ENCODE peak calls at places on chromosome 10, in five cellular contexts. One of them, this sample, is unnamed.

GRCh38 chr10:87053577-87054181 is 33.6 kb downstream of the FAM25A start:
- DNase-seq in GM12878: no peak
- DNase-seq in K562: no peak
- DNase-seq in HepG2: no peak
- DNase-seq in A549: no peak
- DNase-seq in this sample: no peak

GRCh38 chr10:115572740-115573455 is 479.7 kb downstream of the ATRNL1 start:
- DNase-seq in GM12878: no peak
- DNase-seq in HepG2: no peak
- DNase-seq in A549: peak
- DNase-seq in K562: no peak
- DNase-seq in this sample: peak

GRCh38 chr10:86252573-86252972 is 114.0 kb downstream of the GRID1 start:
- DNase-seq in K562: no peak
- DNase-seq in GM12878: no peak
- DNase-seq in A549: no peak
- DNase-seq in HepG2: no peak
- DNase-seq in this sample: no peak

GRCh38 chr10:28532223-28532508 is 752 bp upstream of the WAC start:
- DNase-seq in K562: no peak
- DNase-seq in A549: peak
- DNase-seq in GM12878: no peak
- DNase-seq in HepG2: peak
- DNase-seq in this sample: no peak

GRCh38 chr10:77925410-77925794 is 1.2 kb downstream of the DLG5 start:
- DNase-seq in HepG2: no peak
- DNase-seq in A549: no peak
- DNase-seq in K562: no peak
- DNase-seq in GM12878: no peak
- DNase-seq in this sample: no peak

GRCh38 chr10:104371753-104372152 is 18.1 kb downstream of the CFAP58 start:
- DNase-seq in GM12878: no peak
- DNase-seq in K562: no peak
- DNase-seq in HepG2: no peak
- DNase-seq in A549: no peak
- DNase-seq in this sample: no peak

GRCh38 chr10:91590904-91591791 is 41.7 kb downstream of the PPP1R3C start:
- DNase-seq in K562: peak
- DNase-seq in A549: peak
- DNase-seq in HepG2: no peak
- DNase-seq in GM12878: no peak
- DNase-seq in this sample: no peak

GRCh38 chr10:103610083-103610472 is 116.6 kb downstream of the NEURL1 start:
- DNase-seq in GM12878: no peak
- DNase-seq in A549: no peak
- DNase-seq in K562: no peak
- DNase-seq in HepG2: no peak
- DNase-seq in this sample: no peak

GRCh38 chr10:30215131-30215530 is 133.9 kb downstream of the MTPAP start:
- DNase-seq in K562: no peak
- DNase-seq in HepG2: no peak
- DNase-seq in A549: no peak
- DNase-seq in GM12878: no peak
- DNase-seq in this sample: no peak

GRCh38 chr10:34280599-34281374 is 534.3 kb downstream of the PARD3 start:
- DNase-seq in GM12878: no peak
- DNase-seq in HepG2: peak
- DNase-seq in K562: no peak
- DNase-seq in A549: peak
- DNase-seq in this sample: no peak

GRCh38 chr10:73926152-73926764 is 15.3 kb downstream of the PLAU start:
- DNase-seq in K562: no peak
- DNase-seq in A549: no peak
- DNase-seq in HepG2: no peak
- DNase-seq in GM12878: no peak
- DNase-seq in this sample: peak

GRCh38 chr10:114648368-114648767 is 9.7 kb downstream of the ABLIM1 start:
- DNase-seq in HepG2: peak
- DNase-seq in GM12878: no peak
- DNase-seq in A549: peak
- DNase-seq in K562: no peak
- DNase-seq in this sample: peak

GRCh38 chr10:118754132-118754555 is 626 bp downstream of the CACUL1 start:
- DNase-seq in GM12878: no peak
- DNase-seq in K562: peak
- DNase-seq in A549: peak
- DNase-seq in HepG2: peak
- DNase-seq in this sample: peak

GRCh38 chr10:129631011-129631410 is 164.0 kb downstream of the MGMT start:
- DNase-seq in GM12878: no peak
- DNase-seq in A549: no peak
- DNase-seq in K562: no peak
- DNase-seq in HepG2: no peak
- DNase-seq in this sample: no peak

GRCh38 chr10:19956633-19957032 is 140.4 kb downstream of the PLXDC2 start:
- DNase-seq in HepG2: no peak
- DNase-seq in GM12878: no peak
- DNase-seq in A549: no peak
- DNase-seq in K562: no peak
- DNase-seq in this sample: no peak

GRCh38 chr10:61284222-61284890 is 168.8 kb downstream of the TMEM26 start:
- DNase-seq in GM12878: no peak
- DNase-seq in A549: peak
- DNase-seq in HepG2: peak
- DNase-seq in K562: peak
- DNase-seq in this sample: peak

GRCh38 chr10:27783660-27784059 is 38.0 kb upstream of the MKX start:
- DNase-seq in K562: no peak
- DNase-seq in HepG2: peak
- DNase-seq in A549: peak
- DNase-seq in GM12878: no peak
- DNase-seq in this sample: peak

GRCh38 chr10:77989081-77989724 is 40.1 kb downstream of the POLR3A start:
- DNase-seq in A549: no peak
- DNase-seq in HepG2: peak
- DNase-seq in GM12878: no peak
- DNase-seq in K562: no peak
- DNase-seq in this sample: no peak

GRCh38 chr10:133278577-133279265 is 2.1 kb upstream of the ADAM8 start:
- DNase-seq in K562: peak
- DNase-seq in A549: no peak
- DNase-seq in HepG2: peak
- DNase-seq in GM12878: no peak
- DNase-seq in this sample: peak

GRCh38 chr10:121154846-121155245 is 303.7 kb downstream of the WDR11 start:
- DNase-seq in A549: no peak
- DNase-seq in K562: no peak
- DNase-seq in GM12878: no peak
- DNase-seq in HepG2: peak
- DNase-seq in this sample: no peak

DNA sequence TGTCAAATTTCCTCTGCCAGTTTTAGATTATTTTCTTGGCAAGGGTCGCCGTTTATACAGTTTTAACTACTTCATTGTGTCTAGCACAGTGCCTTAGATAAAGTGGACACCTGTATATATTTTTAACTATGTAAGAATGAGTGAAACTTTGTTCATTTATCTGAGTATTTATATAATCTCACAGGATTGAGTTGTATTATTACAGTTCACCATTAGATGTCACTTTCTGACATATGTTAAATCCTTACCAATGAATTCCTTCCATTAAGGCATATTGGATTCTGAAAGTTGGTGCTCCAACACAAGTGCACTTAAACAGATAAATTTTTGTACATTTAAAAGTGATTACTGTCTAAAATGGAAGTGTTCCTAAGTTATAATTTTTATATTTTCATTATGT is 43.0 kb downstream of the ZMYND11 start:
- DNase-seq in GM12878: no peak
- DNase-seq in K562: no peak
- DNase-seq in HepG2: peak
- DNase-seq in A549: peak
- DNase-seq in this sample: peak
- TF ChIP-seq CTCF in GM12878: peak
- TF ChIP-seq CTCF in K562: peak
- TF ChIP-seq CTCF in HepG2: peak
- TF ChIP-seq CTCF in A549: peak
- TF ChIP-seq CTCF in this sample: no peak

DNA sequence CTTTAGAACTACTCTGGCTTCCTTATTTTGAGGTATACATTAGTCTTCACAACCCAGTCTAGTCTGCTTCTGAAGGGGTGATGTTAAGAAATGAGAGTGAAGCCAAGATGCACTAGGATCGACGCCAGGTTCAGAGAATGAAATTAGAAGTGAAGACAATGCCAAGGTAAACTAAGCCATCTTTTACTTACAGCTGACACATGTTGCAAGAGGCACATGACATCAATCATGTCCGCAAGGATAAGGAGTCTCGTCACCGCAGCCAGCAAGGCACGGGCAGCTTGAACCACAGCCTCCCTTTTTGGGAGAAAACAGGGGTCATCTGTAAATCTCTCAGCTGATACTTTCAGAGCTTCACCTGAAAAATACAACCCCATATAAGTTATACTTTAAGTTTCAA is 156.7 kb downstream of the CTNNA3 start:
- DNase-seq in A549: no peak
- DNase-seq in K562: no peak
- DNase-seq in GM12878: no peak
- DNase-seq in HepG2: no peak
- DNase-seq in this sample: no peak
- TF ChIP-seq MYC in A549: no peak
- TF ChIP-seq MYC in K562: no peak
- TF ChIP-seq MYC in GM12878: no peak
- TF ChIP-seq MYC in HepG2: no peak
- TF ChIP-seq MYC in this sample: no peak

GRCh38 chr10:54554028-54554427 is 247.0 kb downstream of the PCDH15 start:
- DNase-seq in A549: no peak
- DNase-seq in GM12878: no peak
- DNase-seq in HepG2: no peak
- DNase-seq in K562: no peak
- DNase-seq in this sample: no peak

GRCh38 chr10:54550016-54550415 is 251.0 kb downstream of the PCDH15 start:
- DNase-seq in A549: no peak
- DNase-seq in K562: no peak
- DNase-seq in GM12878: no peak
- DNase-seq in HepG2: no peak
- DNase-seq in this sample: no peak
- TF ChIP-seq CTCF in A549: no peak
- TF ChIP-seq CTCF in K562: no peak
- TF ChIP-seq CTCF in GM12878: no peak
- TF ChIP-seq CTCF in HepG2: no peak
- TF ChIP-seq CTCF in this sample: no peak

GRCh38 chr10:20990604-20991003 is 93.5 kb upstream of the NEBL start:
- DNase-seq in K562: no peak
- DNase-seq in A549: no peak
- DNase-seq in HepG2: no peak
- DNase-seq in GM12878: no peak
- DNase-seq in this sample: no peak
- TF ChIP-seq MYC in K562: no peak
- TF ChIP-seq MYC in A549: no peak
- TF ChIP-seq MYC in HepG2: no peak
- TF ChIP-seq MYC in GM12878: no peak
- TF ChIP-seq MYC in this sample: no peak

GRCh38 chr10:110535958-110536891 is 31.3 kb upstream of the SMC3 start:
- DNase-seq in HepG2: peak
- DNase-seq in GM12878: peak
- DNase-seq in K562: no peak
- DNase-seq in A549: no peak
- DNase-seq in this sample: peak
- TF ChIP-seq CTCF in HepG2: peak
- TF ChIP-seq CTCF in GM12878: peak
- TF ChIP-seq CTCF in K562: peak
- TF ChIP-seq CTCF in A549: peak
- TF ChIP-seq CTCF in this sample: peak

DNA sequence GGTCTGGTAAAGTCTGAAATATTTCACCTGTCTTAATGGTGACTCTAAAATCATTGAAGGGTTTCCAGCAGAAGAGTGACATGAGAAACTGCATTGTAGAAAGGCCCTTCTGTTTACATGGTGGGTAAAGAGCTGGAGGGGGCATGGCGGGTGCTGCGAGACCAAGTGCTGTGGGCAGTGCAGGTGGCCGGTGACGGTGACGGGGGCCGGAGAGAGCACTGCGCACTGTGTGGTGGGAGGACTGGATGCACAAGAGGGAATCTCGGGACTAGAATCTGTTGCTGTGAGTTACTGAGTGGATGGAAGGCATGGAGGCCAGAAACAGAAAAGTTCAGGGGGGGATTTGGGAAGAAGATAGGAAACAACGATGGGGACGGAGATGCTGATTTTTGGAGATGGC is 218.7 kb downstream of the USP6NL start:
- DNase-seq in K562: no peak
- DNase-seq in A549: no peak
- DNase-seq in HepG2: no peak
- DNase-seq in GM12878: no peak
- DNase-seq in this sample: no peak
- TF ChIP-seq MYC in K562: no peak
- TF ChIP-seq MYC in A549: no peak
- TF ChIP-seq MYC in HepG2: no peak
- TF ChIP-seq MYC in GM12878: no peak
- TF ChIP-seq MYC in this sample: no peak

GRCh38 chr10:71849461-71849908 is 1.6 kb downstream of the PSAP start:
- DNase-seq in HepG2: no peak
- DNase-seq in GM12878: no peak
- DNase-seq in K562: no peak
- DNase-seq in A549: no peak
- DNase-seq in this sample: no peak
- TF ChIP-seq CTCF in HepG2: no peak
- TF ChIP-seq CTCF in GM12878: no peak
- TF ChIP-seq CTCF in K562: no peak
- TF ChIP-seq CTCF in A549: no peak
- TF ChIP-seq CTCF in this sample: no peak

GRCh38 chr10:44016589-44017482 is 368.1 kb downstream of the CXCL12 start:
- DNase-seq in K562: no peak
- DNase-seq in HepG2: no peak
- DNase-seq in GM12878: no peak
- DNase-seq in A549: no peak
- DNase-seq in this sample: no peak
- TF ChIP-seq MYC in K562: no peak
- TF ChIP-seq MYC in HepG2: no peak
- TF ChIP-seq MYC in GM12878: no peak
- TF ChIP-seq MYC in A549: no peak
- TF ChIP-seq MYC in this sample: no peak

GRCh38 chr10:21171197-21171935 is 274.3 kb upstream of the NEBL start:
- DNase-seq in A549: peak
- DNase-seq in HepG2: no peak
- DNase-seq in K562: peak
- DNase-seq in GM12878: no peak
- DNase-seq in this sample: no peak
- TF ChIP-seq CTCF in A549: no peak
- TF ChIP-seq CTCF in HepG2: no peak
- TF ChIP-seq CTCF in K562: peak
- TF ChIP-seq CTCF in GM12878: peak
- TF ChIP-seq CTCF in this sample: no peak

This sample was measured in NB4.